ENCODE peak calls at places on chromosomes 3 and 15, in nine cellular contexts. One of them, this sample, is unnamed.

GRCh38 chr3:157573780-157574378 is 70.7 kb upstream of the VEPH1 start:
- DNase-seq in HTR-8/SVneo: no peak
- DNase-seq in Calu3: peak
- DNase-seq in RWPE1: no peak
- DNase-seq in GM03348: no peak
- DNase-seq in NCI-H774: no peak
- DNase-seq in neural progenitor cell: no peak
- DNase-seq in mesendoderm: no peak
- DNase-seq in stimulated activated CD4-positive, alpha-beta T cell treated with anti-CD3 and anti-CD28 coated beads, Interleukin-2, amount 100 ng/mL, for 48 hours: no peak
- DNase-seq in this sample: no peak

GRCh38 chr3:51163051-51163450 is 222.0 kb upstream of the MANF start:
- DNase-seq in HTR-8/SVneo: no peak
- DNase-seq in Calu3: no peak
- DNase-seq in RWPE1: no peak
- DNase-seq in GM03348: no peak
- DNase-seq in NCI-H774: no peak
- DNase-seq in neural progenitor cell: peak
- DNase-seq in mesendoderm: no peak
- DNase-seq in stimulated activated CD4-positive, alpha-beta T cell treated with anti-CD3 and anti-CD28 coated beads, Interleukin-2, amount 100 ng/mL, for 48 hours: no peak
- DNase-seq in this sample: no peak

GRCh38 chr3:88991496-88991895 is 115.9 kb upstream of the EPHA3 start:
- DNase-seq in HTR-8/SVneo: no peak
- DNase-seq in Calu3: no peak
- DNase-seq in RWPE1: no peak
- DNase-seq in GM03348: peak
- DNase-seq in NCI-H774: no peak
- DNase-seq in neural progenitor cell: no peak
- DNase-seq in mesendoderm: no peak
- DNase-seq in stimulated activated CD4-positive, alpha-beta T cell treated with anti-CD3 and anti-CD28 coated beads, Interleukin-2, amount 100 ng/mL, for 48 hours: no peak
- DNase-seq in this sample: no peak

GRCh38 chr15:75661041-75661778 is 13.5 kb downstream of the SNX33 start:
- DNase-seq in HTR-8/SVneo: peak
- DNase-seq in Calu3: peak
- DNase-seq in RWPE1: peak
- DNase-seq in GM03348: peak
- DNase-seq in NCI-H774: no peak
- DNase-seq in neural progenitor cell: peak
- DNase-seq in mesendoderm: peak
- DNase-seq in stimulated activated CD4-positive, alpha-beta T cell treated with anti-CD3 and anti-CD28 coated beads, Interleukin-2, amount 100 ng/mL, for 48 hours: no peak
- DNase-seq in this sample: peak

GRCh38 chr3:97821413-97821809 is 400 bp upstream of the CRYBG3 start:
- DNase-seq in HTR-8/SVneo: peak
- DNase-seq in Calu3: peak
- DNase-seq in RWPE1: peak
- DNase-seq in GM03348: peak
- DNase-seq in NCI-H774: peak
- DNase-seq in neural progenitor cell: no peak
- DNase-seq in mesendoderm: no peak
- DNase-seq in stimulated activated CD4-positive, alpha-beta T cell treated with anti-CD3 and anti-CD28 coated beads, Interleukin-2, amount 100 ng/mL, for 48 hours: peak
- DNase-seq in this sample: no peak

GRCh38 chr15:39250460-39251186 is 330.3 kb upstream of the THBS1 start:
- DNase-seq in HTR-8/SVneo: no peak
- DNase-seq in Calu3: no peak
- DNase-seq in RWPE1: no peak
- DNase-seq in GM03348: no peak
- DNase-seq in NCI-H774: no peak
- DNase-seq in neural progenitor cell: no peak
- DNase-seq in mesendoderm: no peak
- DNase-seq in stimulated activated CD4-positive, alpha-beta T cell treated with anti-CD3 and anti-CD28 coated beads, Interleukin-2, amount 100 ng/mL, for 48 hours: no peak
- DNase-seq in this sample: no peak

GRCh38 chr3:50121416-50122032 is 32.8 kb downstream of the RBM5 start:
- DNase-seq in HTR-8/SVneo: peak
- DNase-seq in Calu3: peak
- DNase-seq in RWPE1: peak
- DNase-seq in GM03348: peak
- DNase-seq in NCI-H774: peak
- DNase-seq in neural progenitor cell: peak
- DNase-seq in mesendoderm: peak
- DNase-seq in stimulated activated CD4-positive, alpha-beta T cell treated with anti-CD3 and anti-CD28 coated beads, Interleukin-2, amount 100 ng/mL, for 48 hours: peak
- DNase-seq in this sample: peak

GRCh38 chr3:59426851-59427565 is 377.2 kb upstream of the CFAP20DC start:
- DNase-seq in HTR-8/SVneo: no peak
- DNase-seq in Calu3: no peak
- DNase-seq in RWPE1: peak
- DNase-seq in GM03348: peak
- DNase-seq in NCI-H774: no peak
- DNase-seq in neural progenitor cell: no peak
- DNase-seq in mesendoderm: no peak
- DNase-seq in stimulated activated CD4-positive, alpha-beta T cell treated with anti-CD3 and anti-CD28 coated beads, Interleukin-2, amount 100 ng/mL, for 48 hours: no peak
- DNase-seq in this sample: peak

GRCh38 chr15:63019539-63020109 is 22.9 kb upstream of the TPM1 start:
- DNase-seq in HTR-8/SVneo: no peak
- DNase-seq in Calu3: peak
- DNase-seq in RWPE1: peak
- DNase-seq in GM03348: peak
- DNase-seq in NCI-H774: no peak
- DNase-seq in neural progenitor cell: peak
- DNase-seq in mesendoderm: peak
- DNase-seq in stimulated activated CD4-positive, alpha-beta T cell treated with anti-CD3 and anti-CD28 coated beads, Interleukin-2, amount 100 ng/mL, for 48 hours: no peak
- DNase-seq in this sample: peak

GRCh38 chr15:35151381-35151780 is 66.3 kb upstream of the NANOGP8 start:
- DNase-seq in HTR-8/SVneo: no peak
- DNase-seq in Calu3: no peak
- DNase-seq in RWPE1: no peak
- DNase-seq in GM03348: no peak
- DNase-seq in NCI-H774: no peak
- DNase-seq in neural progenitor cell: no peak
- DNase-seq in mesendoderm: no peak
- DNase-seq in stimulated activated CD4-positive, alpha-beta T cell treated with anti-CD3 and anti-CD28 coated beads, Interleukin-2, amount 100 ng/mL, for 48 hours: no peak
- DNase-seq in this sample: no peak

GRCh38 chr15:64749167-64749566 is 26.2 kb downstream of the RBPMS2 start:
- DNase-seq in HTR-8/SVneo: peak
- DNase-seq in Calu3: no peak
- DNase-seq in RWPE1: peak
- DNase-seq in GM03348: peak
- DNase-seq in NCI-H774: no peak
- DNase-seq in neural progenitor cell: no peak
- DNase-seq in mesendoderm: no peak
- DNase-seq in stimulated activated CD4-positive, alpha-beta T cell treated with anti-CD3 and anti-CD28 coated beads, Interleukin-2, amount 100 ng/mL, for 48 hours: no peak
- DNase-seq in this sample: peak

GRCh38 chr15:60324706-60325438 is 72.9 kb downstream of the ANXA2 start:
- DNase-seq in HTR-8/SVneo: no peak
- DNase-seq in Calu3: no peak
- DNase-seq in RWPE1: no peak
- DNase-seq in GM03348: no peak
- DNase-seq in NCI-H774: no peak
- DNase-seq in neural progenitor cell: no peak
- DNase-seq in mesendoderm: no peak
- DNase-seq in stimulated activated CD4-positive, alpha-beta T cell treated with anti-CD3 and anti-CD28 coated beads, Interleukin-2, amount 100 ng/mL, for 48 hours: no peak
- DNase-seq in this sample: no peak

GRCh38 chr3:134803051-134803505 is 8.0 kb downstream of the EPHB1 start:
- DNase-seq in HTR-8/SVneo: no peak
- DNase-seq in Calu3: no peak
- DNase-seq in RWPE1: no peak
- DNase-seq in GM03348: no peak
- DNase-seq in NCI-H774: no peak
- DNase-seq in neural progenitor cell: no peak
- DNase-seq in mesendoderm: no peak
- DNase-seq in stimulated activated CD4-positive, alpha-beta T cell treated with anti-CD3 and anti-CD28 coated beads, Interleukin-2, amount 100 ng/mL, for 48 hours: no peak
- DNase-seq in this sample: no peak

GRCh38 chr15:66298803-66299251 is 5.5 kb downstream of the DIS3L start:
- DNase-seq in HTR-8/SVneo: no peak
- DNase-seq in Calu3: no peak
- DNase-seq in RWPE1: peak
- DNase-seq in GM03348: no peak
- DNase-seq in NCI-H774: no peak
- DNase-seq in neural progenitor cell: no peak
- DNase-seq in mesendoderm: peak
- DNase-seq in stimulated activated CD4-positive, alpha-beta T cell treated with anti-CD3 and anti-CD28 coated beads, Interleukin-2, amount 100 ng/mL, for 48 hours: no peak
- DNase-seq in this sample: peak

GRCh38 chr15:78004919-78005634 is 72.4 kb downstream of the TBC1D2B start:
- DNase-seq in HTR-8/SVneo: peak
- DNase-seq in Calu3: no peak
- DNase-seq in RWPE1: no peak
- DNase-seq in GM03348: peak
- DNase-seq in NCI-H774: peak
- DNase-seq in neural progenitor cell: no peak
- DNase-seq in mesendoderm: peak
- DNase-seq in stimulated activated CD4-positive, alpha-beta T cell treated with anti-CD3 and anti-CD28 coated beads, Interleukin-2, amount 100 ng/mL, for 48 hours: no peak
- DNase-seq in this sample: peak

GRCh38 chr15:101167791-101168462 is 83.9 kb downstream of the CHSY1 start:
- DNase-seq in HTR-8/SVneo: peak
- DNase-seq in Calu3: peak
- DNase-seq in RWPE1: peak
- DNase-seq in GM03348: peak
- DNase-seq in NCI-H774: no peak
- DNase-seq in neural progenitor cell: no peak
- DNase-seq in mesendoderm: peak
- DNase-seq in stimulated activated CD4-positive, alpha-beta T cell treated with anti-CD3 and anti-CD28 coated beads, Interleukin-2, amount 100 ng/mL, for 48 hours: peak
- DNase-seq in this sample: peak

GRCh38 chr3:29937185-29937584 is 656.3 kb downstream of the RBMS3 start:
- DNase-seq in HTR-8/SVneo: peak
- DNase-seq in Calu3: no peak
- DNase-seq in RWPE1: peak
- DNase-seq in GM03348: no peak
- DNase-seq in NCI-H774: no peak
- DNase-seq in neural progenitor cell: no peak
- DNase-seq in mesendoderm: no peak
- DNase-seq in stimulated activated CD4-positive, alpha-beta T cell treated with anti-CD3 and anti-CD28 coated beads, Interleukin-2, amount 100 ng/mL, for 48 hours: no peak
- DNase-seq in this sample: no peak

GRCh38 chr3:100634493-100635272 is 25.3 kb downstream of the ADGRG7 start:
- DNase-seq in HTR-8/SVneo: no peak
- DNase-seq in Calu3: peak
- DNase-seq in RWPE1: peak
- DNase-seq in GM03348: no peak
- DNase-seq in NCI-H774: no peak
- DNase-seq in neural progenitor cell: peak
- DNase-seq in mesendoderm: peak
- DNase-seq in stimulated activated CD4-positive, alpha-beta T cell treated with anti-CD3 and anti-CD28 coated beads, Interleukin-2, amount 100 ng/mL, for 48 hours: no peak
- DNase-seq in this sample: peak

GRCh38 chr15:100186366-100186765 is 155.4 kb downstream of the ADAMTS17 start:
- DNase-seq in HTR-8/SVneo: no peak
- DNase-seq in Calu3: no peak
- DNase-seq in RWPE1: no peak
- DNase-seq in GM03348: no peak
- DNase-seq in NCI-H774: no peak
- DNase-seq in neural progenitor cell: no peak
- DNase-seq in mesendoderm: no peak
- DNase-seq in stimulated activated CD4-positive, alpha-beta T cell treated with anti-CD3 and anti-CD28 coated beads, Interleukin-2, amount 100 ng/mL, for 48 hours: no peak
- DNase-seq in this sample: no peak

GRCh38 chr15:66472176-66472999 is 25.2 kb downstream of the SNAPC5 start:
- DNase-seq in HTR-8/SVneo: no peak
- DNase-seq in Calu3: peak
- DNase-seq in RWPE1: no peak
- DNase-seq in GM03348: peak
- DNase-seq in NCI-H774: no peak
- DNase-seq in neural progenitor cell: no peak
- DNase-seq in mesendoderm: peak
- DNase-seq in stimulated activated CD4-positive, alpha-beta T cell treated with anti-CD3 and anti-CD28 coated beads, Interleukin-2, amount 100 ng/mL, for 48 hours: no peak
- DNase-seq in this sample: peak

GRCh38 chr15:51284871-51285270 is 53.5 kb downstream of the CYP19A1 start:
- DNase-seq in HTR-8/SVneo: no peak
- DNase-seq in Calu3: no peak
- DNase-seq in RWPE1: no peak
- DNase-seq in GM03348: no peak
- DNase-seq in NCI-H774: no peak
- DNase-seq in neural progenitor cell: no peak
- DNase-seq in mesendoderm: no peak
- DNase-seq in stimulated activated CD4-positive, alpha-beta T cell treated with anti-CD3 and anti-CD28 coated beads, Interleukin-2, amount 100 ng/mL, for 48 hours: no peak
- DNase-seq in this sample: no peak

GRCh38 chr3:37607604-37608003 is 254.1 kb upstream of the CTDSPL start:
- DNase-seq in HTR-8/SVneo: no peak
- DNase-seq in Calu3: no peak
- DNase-seq in RWPE1: no peak
- DNase-seq in GM03348: no peak
- DNase-seq in NCI-H774: no peak
- DNase-seq in neural progenitor cell: no peak
- DNase-seq in mesendoderm: no peak
- DNase-seq in stimulated activated CD4-positive, alpha-beta T cell treated with anti-CD3 and anti-CD28 coated beads, Interleukin-2, amount 100 ng/mL, for 48 hours: no peak
- DNase-seq in this sample: no peak

GRCh38 chr15:65275728-65276126 is 11.0 kb downstream of the PARP16 start:
- DNase-seq in HTR-8/SVneo: peak
- DNase-seq in Calu3: no peak
- DNase-seq in RWPE1: no peak
- DNase-seq in GM03348: no peak
- DNase-seq in NCI-H774: no peak
- DNase-seq in neural progenitor cell: no peak
- DNase-seq in mesendoderm: no peak
- DNase-seq in stimulated activated CD4-positive, alpha-beta T cell treated with anti-CD3 and anti-CD28 coated beads, Interleukin-2, amount 100 ng/mL, for 48 hours: no peak
- DNase-seq in this sample: no peak